ENCODE peak calls at places on chromosome 2, in ten cellular contexts. U, C, M, T, S, Y, H, J, L and B are unnamed samples. For H3K4me1, the result is how much of the 10 kb centered on the place peaks cover.

GRCh38 chr2:26623541-26624497 is 17.3 kb downstream of the CIB4 start:
- DNase-seq in U (no peak), C (peak), M (no peak), T (peak), S (peak), Y (no peak), H (no peak), J (no peak), L (peak), B (no peak)

GRCh38 chr2:86498468-86499260 is 57.5 kb downstream of the KDM3A start:
- DNase-seq in U (no peak), C (no peak), M (no peak), T (no peak), S (no peak), Y (no peak), H (no peak), J (peak), L (no peak), B (no peak)

GRCh38 chr2:217951091-217951490 is 51.7 kb downstream of the TNS1 start:
- DNase-seq in U (no peak), C (no peak), M (no peak), T (no peak), S (no peak), Y (no peak), H (no peak), J (no peak), L (no peak), B (no peak)

GRCh38 chr2:10787176-10787968 is 25.2 kb downstream of the PDIA6 start:
- DNase-seq in U (no peak), C (no peak), M (no peak), T (peak), S (peak), Y (no peak), H (no peak), J (no peak), L (no peak), B (peak)

GRCh38 chr2:52844701-52845423 is 922.7 kb upstream of the CHAC2 start:
- DNase-seq in U (no peak), C (no peak), M (no peak), T (no peak), S (no peak), Y (no peak), H (no peak), J (no peak), L (no peak), B (no peak)

GRCh38 chr2:44801676-44802408 is 139.7 kb upstream of the SIX3 start:
- DNase-seq in U (no peak), C (no peak), M (no peak), T (no peak), S (peak), Y (no peak), H (no peak), J (no peak), L (no peak), B (no peak)

GRCh38 chr2:17479875-17480274 is 38.4 kb downstream of the RAD51AP2 start:
- DNase-seq in U (no peak), C (no peak), M (no peak), T (no peak), S (peak), Y (no peak), H (no peak), J (peak), L (no peak), B (no peak)

GRCh38 chr2:99101697-99102096 is 39.8 kb upstream of the C2orf15 start:
- DNase-seq in U (no peak), C (no peak), M (no peak), T (no peak), S (peak), Y (no peak), H (no peak), J (peak), L (no peak), B (no peak)

GRCh38 chr2:149686677-149687427 is 99.3 kb upstream of the MMADHC start:
- DNase-seq in U (no peak), C (no peak), M (no peak), T (no peak), S (no peak), Y (no peak), H (no peak), J (no peak), L (peak), B (no peak)

GRCh38 chr2:193845604-193846003 is 1650.9 kb upstream of the TMEFF2 start:
- DNase-seq in U (no peak), C (no peak), M (no peak), T (no peak), S (no peak), Y (no peak), H (no peak), J (peak), L (no peak), B (no peak)

GRCh38 chr2:147663153-147663961 is 181.5 kb upstream of the ACVR2A start:
- DNase-seq in U (no peak), C (no peak), M (no peak), T (no peak), S (no peak), Y (no peak), H (no peak), J (no peak), L (no peak), B (no peak)

GRCh38 chr2:226080323-226080722 is 680.8 kb downstream of the NYAP2 start:
- DNase-seq in U (no peak), C (no peak), M (no peak), T (no peak), S (peak), Y (no peak), H (no peak), J (peak), L (no peak), B (no peak)

GRCh38 chr2:237447496-237447895 is 33.5 kb upstream of the COL6A3 start:
- DNase-seq in U (no peak), C (peak), M (no peak), T (no peak), S (no peak), Y (no peak), H (no peak), J (no peak), L (no peak), B (no peak)

GRCh38 chr2:146927080-146927714 is 917.6 kb upstream of the ACVR2A start:
- DNase-seq in U (peak), C (no peak), M (peak), T (peak), S (peak), Y (no peak), H (no peak), J (peak), L (peak), B (no peak)

GRCh38 chr2:133457862-133458261 is 110.4 kb downstream of the NCKAP5 start:
- DNase-seq in U (no peak), C (no peak), M (no peak), T (no peak), S (no peak), Y (no peak), H (no peak), J (no peak), L (no peak), B (no peak)

GRCh38 chr2:27085670-27086089 is 892 bp upstream of the KHK start:
- DNase-seq in U (peak), C (peak), M (peak), T (peak), S (peak), Y (peak), H (peak), J (peak), L (peak), B (no peak)

GRCh38 chr2:46036929-46037328 is 260.3 kb upstream of the EPAS1 start:
- DNase-seq in U (no peak), C (no peak), M (no peak), T (no peak), S (peak), Y (peak), H (no peak), J (no peak), L (no peak), B (no peak)

GRCh38 chr2:107312240-107312639 is 426.3 kb upstream of the ST6GAL2 start:
- DNase-seq in U (no peak), C (no peak), M (no peak), T (no peak), S (no peak), Y (no peak), H (no peak), J (no peak), L (no peak), B (no peak)

GRCh38 chr2:54535599-54536195 is 79.6 kb downstream of the SPTBN1 start:
- DNase-seq in U (no peak), C (peak), M (no peak), T (no peak), S (no peak), Y (no peak), H (no peak), J (no peak), L (peak), B (no peak)

GRCh38 chr2:3039188-3040065 is 338.2 kb downstream of the EIPR1 start:
- DNase-seq in U (no peak), C (no peak), M (no peak), T (no peak), S (no peak), Y (no peak), H (no peak), J (no peak), L (no peak), B (no peak)

GRCh38 chr2:192247456-192247855 is 52.7 kb upstream of the TMEFF2 start:
- DNase-seq in U (no peak), C (no peak), M (no peak), T (no peak), S (peak), Y (no peak), H (no peak), J (no peak), L (no peak), B (no peak)

DNA sequence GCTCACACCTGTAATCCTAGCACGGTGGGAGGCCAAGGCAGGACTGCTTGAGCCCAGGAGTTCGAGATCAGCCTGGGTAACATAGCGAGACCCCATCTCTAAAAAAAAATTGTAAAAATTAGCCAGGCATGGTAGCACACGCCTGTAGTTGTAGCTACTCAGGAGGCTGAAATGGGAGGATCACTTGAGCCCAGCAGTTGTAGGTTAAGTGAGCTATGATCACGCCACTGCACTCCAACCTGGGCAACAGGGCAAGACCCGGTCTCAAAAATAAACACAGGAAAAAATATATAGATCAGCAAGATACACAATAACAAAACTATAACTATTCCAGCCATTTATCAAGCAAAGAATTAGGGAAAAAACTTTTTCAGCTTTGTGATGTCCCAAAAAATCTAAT is 3.0 kb downstream of the SF3B1 start:
- DNase-seq in U (no peak), C (no peak), M (no peak), T (no peak), S (no peak), Y (no peak), H (no peak), J (no peak), L (no peak), B (no peak)
- H3K4me1 ChIP-seq in U (half or more), C (half or more), M (under half), T (half or more), S (under half), Y (under half), H (half or more), J (under half), L (under half), B (half or more)

GRCh38 chr2:9285385-9285784 is 78.8 kb downstream of the ASAP2 start:
- DNase-seq in U (no peak), C (no peak), M (no peak), T (no peak), S (no peak), Y (no peak), H (no peak), J (peak), L (no peak), B (no peak)

GRCh38 chr2:9287400-9288059 is 80.9 kb downstream of the ASAP2 start:
- DNase-seq in U (no peak), C (no peak), M (no peak), T (no peak), S (peak), Y (peak), H (no peak), J (peak), L (no peak), B (no peak)

GRCh38 chr2:9288233-9288632 is 81.6 kb downstream of the ASAP2 start:
- DNase-seq in U (no peak), C (no peak), M (no peak), T (no peak), S (peak), Y (peak), H (no peak), J (peak), L (no peak), B (no peak)

GRCh38 chr2:9285921-9286320 is 79.3 kb downstream of the ASAP2 start:
- DNase-seq in U (no peak), C (no peak), M (no peak), T (no peak), S (no peak), Y (no peak), H (no peak), J (peak), L (no peak), B (no peak)

DNA sequence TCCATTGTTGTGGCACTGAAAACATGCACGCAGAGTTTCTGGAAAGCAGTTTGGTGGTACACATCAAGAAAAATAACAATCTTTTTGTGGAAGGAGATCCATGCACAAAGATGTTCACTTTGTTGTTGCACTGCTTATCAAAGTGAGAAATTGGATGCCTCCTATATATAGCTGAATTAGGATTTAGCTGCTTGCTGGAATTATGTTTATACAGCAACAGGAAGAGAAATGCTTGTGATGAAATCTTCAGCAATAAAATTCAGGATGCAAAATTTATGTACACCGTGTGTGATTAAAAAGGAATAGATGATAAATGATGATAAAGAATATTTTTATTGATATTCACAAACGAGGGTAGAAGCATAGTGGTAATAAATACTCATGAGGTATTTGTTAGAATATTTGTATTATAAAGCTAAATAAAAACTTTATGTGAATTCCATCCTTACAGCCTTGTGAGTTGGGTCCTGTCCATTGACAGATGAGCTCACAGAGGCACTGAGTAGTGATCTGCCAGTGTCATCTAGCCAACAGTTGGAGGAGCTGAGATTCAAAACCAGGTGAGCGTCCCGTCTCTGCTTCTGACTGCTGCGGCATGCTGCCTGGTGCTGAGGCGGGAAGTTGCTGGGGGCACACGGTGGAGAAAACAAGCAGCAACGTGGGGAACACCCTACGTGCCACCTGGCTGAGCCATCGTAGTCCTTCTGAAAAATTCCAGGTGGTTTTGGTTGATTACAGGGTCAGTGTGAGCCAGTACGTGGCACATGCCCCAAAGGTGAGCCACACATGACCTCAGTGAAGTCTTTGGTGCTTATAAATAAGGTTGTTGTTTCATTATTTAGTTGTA is 80.2 kb downstream of the ASAP2 start:
- DNase-seq in U (no peak), C (no peak), M (no peak), T (no peak), S (peak), Y (no peak), H (no peak), J (peak), L (no peak), B (no peak)
- H3K4me1 ChIP-seq in U (under half), C (under half), M (under half), T (under half), S (under half), Y (under half), H (under half), J (half or more), L (under half), B (under half)

GRCh38 chr2:160206436-160206835 is 6.4 kb upstream of the ITGB6 start:
- DNase-seq in U (no peak), C (no peak), M (no peak), T (no peak), S (no peak), Y (no peak), H (no peak), J (no peak), L (no peak), B (no peak)
- H3K4me1 ChIP-seq in U (under half), C (under half), M (under half), T (under half), S (under half), Y (half or more), H (under half), J (half or more), L (under half), B (under half)

GRCh38 chr2:128300151-128300550 is 18.5 kb downstream of the HS6ST1 start:
- DNase-seq in U (no peak), C (no peak), M (no peak), T (no peak), S (no peak), Y (no peak), H (no peak), J (no peak), L (peak), B (no peak)
- H3K4me1 ChIP-seq in U (under half), C (under half), M (under half), T (under half), S (under half), Y (half or more), H (under half), J (under half), L (under half), B (under half)

GRCh38 chr2:177399376-177399775 is 6.8 kb downstream of the AGPS start:
- DNase-seq in U (no peak), C (no peak), M (no peak), T (no peak), S (no peak), Y (no peak), H (no peak), J (no peak), L (no peak), B (no peak)
- H3K4me1 ChIP-seq in U (under half), C (under half), M (under half), T (half or more), S (under half), Y (half or more), H (under half), J (under half), L (under half), B (under half)

GRCh38 chr2:113282747-113283533 is 4.2 kb upstream of the PAX8 start:
- DNase-seq in U (peak), C (peak), M (no peak), T (peak), S (peak), Y (peak), H (peak), J (peak), L (peak), B (no peak)
- H3K4me1 ChIP-seq in U (under half), C (under half), M (under half), T (under half), S (under half), Y (half or more), H (under half), J (under half), L (under half), B (under half)

DNA sequence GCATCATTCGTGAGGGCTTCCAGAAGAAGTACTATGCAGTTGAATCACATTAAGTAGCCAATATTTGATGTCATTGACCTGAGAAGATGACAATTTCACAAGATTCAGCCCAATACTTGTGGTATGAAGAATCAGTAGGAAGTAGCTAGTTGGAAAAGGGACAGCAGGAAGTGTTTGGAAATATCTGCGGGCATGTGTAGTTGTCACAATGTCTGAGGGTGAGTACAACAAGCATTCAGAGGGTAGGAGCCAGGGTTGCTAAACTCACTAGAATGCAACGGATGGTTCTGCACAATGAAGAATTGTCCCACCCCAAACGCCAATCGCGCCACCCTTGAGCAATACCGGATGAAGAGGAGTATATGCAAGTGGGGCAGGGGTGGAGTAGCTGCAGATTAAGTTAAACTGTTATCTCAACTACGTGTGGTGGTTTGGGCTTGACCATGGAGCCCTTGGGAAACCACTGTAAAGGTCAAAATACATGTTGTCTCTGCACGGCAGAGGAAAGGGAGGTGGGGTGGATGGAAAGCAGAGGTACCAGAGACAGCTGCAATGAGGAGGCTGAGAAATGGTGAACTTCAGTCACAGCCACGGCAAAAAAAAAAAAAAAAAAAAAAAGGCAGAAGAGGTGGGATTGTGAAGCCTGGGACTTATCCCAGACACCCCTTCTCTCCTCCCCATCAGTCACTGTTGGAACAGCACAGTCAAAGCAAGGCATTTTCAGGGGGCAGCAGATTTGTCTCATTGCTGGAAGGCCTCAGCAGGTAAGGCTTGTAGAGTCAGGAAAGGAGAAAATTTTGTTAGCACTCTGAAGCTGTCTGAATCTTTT is 5.1 kb downstream of the CCL20 start:
- DNase-seq in U (peak), C (peak), M (no peak), T (peak), S (no peak), Y (peak), H (peak), J (no peak), L (peak), B (peak)
- H3K4me1 ChIP-seq in U (under half), C (under half), M (under half), T (under half), S (under half), Y (under half), H (under half), J (under half), L (under half), B (under half)